ENCODE peak calls at places on chromosomes 12 and 14, in seven cellular contexts. C, R, N, I, Q, G and M are unnamed samples. For H3K36me3, the result is how much of the 10 kb centered on the place peaks cover.

GRCh38 chr14:59004012-59004411 is 184.5 kb upstream of the DAAM1 start:
- DNase-seq in N (no peak), R (no peak), Q (no peak), G (no peak), I (no peak), C (no peak), M (no peak)

GRCh38 chr12:108553799-108554198 is 7.2 kb downstream of the SART3 start:
- DNase-seq in N (no peak), R (no peak), C (no peak), Q (no peak), G (no peak), I (no peak), M (no peak)

GRCh38 chr14:61474671-61475070 is 153.3 kb downstream of the PRKCH start:
- DNase-seq in G (no peak), N (no peak), C (no peak), R (no peak), Q (no peak), I (no peak), M (no peak)

GRCh38 chr14:93369393-93370266 is 22.6 kb downstream of the COX8C start:
- DNase-seq in I (no peak), G (peak), Q (no peak), N (peak), R (no peak), C (no peak), M (no peak)

GRCh38 chr12:80033457-80033856 is 65.9 kb upstream of the OTOGL start:
- DNase-seq in I (no peak), G (no peak), R (no peak), Q (no peak), N (no peak), C (no peak), M (peak)

GRCh38 chr12:42767998-42768397 is 178.5 kb upstream of the PRICKLE1 start:
- DNase-seq in N (no peak), Q (no peak), R (no peak), C (no peak), I (no peak), G (no peak), M (no peak)

GRCh38 chr14:104924421-104925213 is at the start of gene PLD4:
- DNase-seq in I (no peak), R (no peak), G (no peak), C (no peak), N (peak), Q (no peak), M (no peak)

GRCh38 chr12:62481843-62482540 is 15.4 kb downstream of the MON2 start:
- DNase-seq in I (no peak), C (no peak), N (no peak), G (no peak), Q (no peak), R (no peak), M (no peak)

GRCh38 chr12:50790081-50790480 is 26.2 kb downstream of the ATF1 start:
- DNase-seq in G (no peak), R (no peak), Q (no peak), I (no peak), N (no peak), C (no peak), M (no peak)

GRCh38 chr14:75711134-75711795 is 50.2 kb downstream of the TTLL5 start:
- DNase-seq in N (peak), G (no peak), Q (no peak), I (no peak), R (peak), C (no peak), M (peak)

GRCh38 chr14:24398298-24398942 is 383 bp upstream of the NYNRIN start:
- DNase-seq in I (peak), N (no peak), G (no peak), Q (no peak), C (no peak), R (no peak), M (no peak)

GRCh38 chr12:6276247-6276887 is 34.1 kb upstream of the PLEKHG6 start:
- DNase-seq in N (no peak), Q (no peak), I (no peak), C (no peak), R (no peak), G (no peak), M (no peak)

GRCh38 chr12:121711925-121712461 is 559 bp upstream of the TMEM120B start:
- DNase-seq in C (no peak), Q (no peak), R (no peak), N (peak), I (peak), G (no peak), M (peak)

GRCh38 chr12:121715862-121716435 is 3.4 kb downstream of the TMEM120B start:
- DNase-seq in N (no peak), C (no peak), I (no peak), Q (no peak), G (no peak), R (no peak), M (no peak)

GRCh38 chr12:121709478-121709890 is 3.1 kb upstream of the TMEM120B start:
- DNase-seq in R (peak), C (no peak), I (no peak), N (no peak), Q (no peak), G (no peak), M (peak)

GRCh38 chr12:121713257-121714155 is 954 bp downstream of the TMEM120B start:
- DNase-seq in I (peak), R (no peak), Q (peak), C (no peak), G (no peak), N (no peak), M (no peak)

DNA sequence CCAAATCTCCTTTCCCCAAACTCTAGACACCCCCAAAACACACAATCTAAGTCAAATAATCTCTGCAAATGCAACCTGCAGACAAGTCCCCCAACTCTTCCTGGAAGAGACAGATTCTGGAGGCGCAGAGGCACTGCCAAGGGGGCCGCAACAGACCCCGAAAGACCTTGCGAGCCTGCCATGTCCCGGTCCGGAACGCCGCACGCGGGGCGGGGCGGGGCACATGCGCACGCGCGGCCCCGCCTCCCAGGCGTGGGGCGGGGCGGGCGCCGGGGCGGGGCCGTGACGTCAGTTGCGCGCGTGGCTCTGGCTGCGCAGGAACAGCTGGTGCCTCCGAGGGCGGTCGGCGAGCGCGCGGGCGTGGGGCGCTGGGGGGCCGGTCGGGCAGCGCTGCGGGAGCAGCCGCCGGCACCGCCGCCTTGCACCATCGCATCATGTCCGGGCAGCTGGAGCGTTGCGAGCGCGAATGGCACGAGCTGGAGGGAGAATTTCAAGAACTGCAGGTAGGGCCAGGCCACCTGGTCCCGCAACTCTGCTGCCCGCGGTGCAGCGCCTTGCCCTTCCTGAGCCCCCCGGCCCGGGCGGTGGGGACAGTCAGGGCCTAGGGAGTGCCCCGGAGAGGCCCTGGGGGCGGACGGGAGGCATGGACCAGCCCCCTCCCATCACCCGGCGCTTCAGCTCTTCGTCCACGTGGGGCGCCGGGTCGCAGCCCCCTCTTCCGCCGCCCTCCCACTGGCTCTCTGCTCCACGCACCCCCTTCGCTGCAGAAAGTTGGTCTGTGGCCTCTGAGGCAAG is at the start of gene TMEM120B:
- DNase-seq in G (no peak), R (no peak), C (peak), N (peak), Q (peak), I (peak), M (peak)
- TF ChIP-seq CTCF in G (peak), R (peak), C (no peak), N (peak), Q (no peak), I (no peak), M (peak)

GRCh38 chr14:100881211-100882025 is 22.1 kb downstream of the RTL1 start:
- DNase-seq in G (no peak), N (no peak), I (no peak), Q (no peak), R (no peak), C (no peak), M (no peak)
- H3K4me3 ChIP-seq in G (no peak), N (no peak), I (no peak), Q (no peak), R (no peak), C (no peak), M (no peak)

GRCh38 chr14:73727181-73727580 is 13.0 kb upstream of the PNMA1 start:
- DNase-seq in G (no peak), Q (no peak), N (no peak), I (no peak), C (no peak), R (no peak), M (no peak)
- H3K36me3 ChIP-seq in G (half or more), Q (under half), N (half or more), I (half or more), C (under half), R (under half), M (under half)

GRCh38 chr12:113475451-113476085 is 3.9 kb upstream of the LHX5 start:
- DNase-seq in C (no peak), R (no peak), Q (no peak), I (no peak), N (no peak), G (no peak), M (no peak)

GRCh38 chr12:113476093-113476986 is 4.7 kb upstream of the LHX5 start:
- DNase-seq in Q (no peak), I (no peak), N (no peak), C (no peak), G (no peak), R (no peak), M (no peak)

GRCh38 chr12:113477842-113478215 is 6.2 kb upstream of the LHX5 start:
- DNase-seq in C (no peak), Q (no peak), I (no peak), R (no peak), N (no peak), G (no peak), M (no peak)

GRCh38 chr12:113478351-113479011 is 6.8 kb upstream of the LHX5 start:
- DNase-seq in R (no peak), G (no peak), I (no peak), C (no peak), N (no peak), Q (no peak), M (no peak)

GRCh38 chr12:113477171-113477841 is 5.6 kb upstream of the LHX5 start:
- DNase-seq in Q (no peak), G (no peak), I (no peak), N (no peak), R (no peak), C (no peak), M (no peak)
- TF ChIP-seq CTCF in Q (no peak), G (no peak), I (no peak), N (no peak), R (no peak), C (no peak), M (no peak)

GRCh38 chr14:102056694-102057442 is 30.0 kb downstream of the HSP90AA1 start:
- DNase-seq in N (no peak), R (no peak), Q (no peak), G (no peak), I (no peak), C (no peak), M (no peak)
- H3K4me3 ChIP-seq in N (no peak), R (no peak), Q (no peak), G (no peak), I (no peak), C (no peak), M (no peak)